ENCODE peak calls at places on chromosomes 3 and 15, in four cellular contexts. One of them, this sample, is unnamed.

GRCh38 chr3:134072881-134073582 is 43.3 kb upstream of the SLCO2A1 start:
- DNase-seq in K562: no peak
- DNase-seq in H1: no peak
- DNase-seq in GM12878: no peak
- DNase-seq in this sample: no peak

GRCh38 chr3:115113367-115113766 is 33.7 kb downstream of the ZBTB20 start:
- DNase-seq in H1: no peak
- DNase-seq in K562: no peak
- DNase-seq in GM12878: no peak
- DNase-seq in this sample: no peak

GRCh38 chr3:111252795-111253194 is 181.2 kb downstream of the NECTIN3 start:
- DNase-seq in K562: no peak
- DNase-seq in GM12878: no peak
- DNase-seq in H1: no peak
- DNase-seq in this sample: no peak

GRCh38 chr15:55737373-55737772 is 5.6 kb downstream of the PRTG start:
- DNase-seq in H1: no peak
- DNase-seq in K562: peak; percentile 12
- DNase-seq in GM12878: no peak
- DNase-seq in this sample: no peak

GRCh38 chr3:153785901-153786300 is 335.3 kb upstream of the ARHGEF26 start:
- DNase-seq in H1: no peak
- DNase-seq in GM12878: no peak
- DNase-seq in K562: no peak
- DNase-seq in this sample: no peak

GRCh38 chr3:167480748-167481147 is 6.9 kb upstream of the SERPINI2 start:
- DNase-seq in K562: no peak
- DNase-seq in H1: no peak
- DNase-seq in GM12878: no peak
- DNase-seq in this sample: no peak

GRCh38 chr3:178152010-178152409 is 384.2 kb upstream of the KCNMB2 start:
- DNase-seq in K562: no peak
- DNase-seq in GM12878: no peak
- DNase-seq in H1: no peak
- DNase-seq in this sample: no peak

GRCh38 chr3:180996415-180996932 is 6.9 kb upstream of the DNAJC19 start:
- DNase-seq in H1: no peak
- DNase-seq in GM12878: no peak
- DNase-seq in K562: no peak
- DNase-seq in this sample: no peak

GRCh38 chr3:138803006-138803653 is 31.6 kb downstream of the PIK3CB start:
- DNase-seq in K562: no peak
- DNase-seq in H1: no peak
- DNase-seq in GM12878: no peak
- DNase-seq in this sample: no peak

GRCh38 chr15:62648954-62649353 is 393.6 kb upstream of the TPM1 start:
- DNase-seq in K562: peak; percentile 18
- DNase-seq in H1: no peak
- DNase-seq in GM12878: peak; percentile 35
- DNase-seq in this sample: peak; percentile 18

GRCh38 chr3:139774570-139775302 is 97.0 kb upstream of the NMNAT3 start:
- DNase-seq in K562: no peak
- DNase-seq in H1: peak; percentile 54
- DNase-seq in GM12878: no peak
- DNase-seq in this sample: no peak

GRCh38 chr3:46896386-46896785 is 18.9 kb downstream of the PTH1R start:
- DNase-seq in GM12878: no peak
- DNase-seq in H1: no peak
- DNase-seq in K562: no peak
- DNase-seq in this sample: no peak

GRCh38 chr15:48984811-48985352 is 21.2 kb upstream of the SHC4 start:
- DNase-seq in K562: no peak
- DNase-seq in H1: no peak
- DNase-seq in GM12878: no peak
- DNase-seq in this sample: no peak

GRCh38 chr3:187594272-187594671 is 75.9 kb downstream of the SST start:
- DNase-seq in H1: no peak
- DNase-seq in GM12878: no peak
- DNase-seq in K562: no peak
- DNase-seq in this sample: no peak

GRCh38 chr3:148360046-148360445 is 337.7 kb upstream of the AGTR1 start:
- DNase-seq in K562: no peak
- DNase-seq in H1: no peak
- DNase-seq in GM12878: no peak
- DNase-seq in this sample: no peak

GRCh38 chr3:27978440-27978839 is 256.3 kb upstream of the EOMES start:
- DNase-seq in GM12878: no peak
- DNase-seq in K562: no peak
- DNase-seq in H1: no peak
- DNase-seq in this sample: no peak

GRCh38 chr3:99532246-99532645 is 106.1 kb upstream of the COL8A1 start:
- DNase-seq in H1: peak; percentile 73
- DNase-seq in GM12878: no peak
- DNase-seq in K562: peak; percentile 37
- DNase-seq in this sample: peak; percentile 31

GRCh38 chr3:178916223-178916622 is 155.4 kb downstream of the ZMAT3 start:
- DNase-seq in K562: no peak
- DNase-seq in GM12878: no peak
- DNase-seq in H1: no peak
- DNase-seq in this sample: no peak

GRCh38 chr3:123870033-123870432 is 14.1 kb downstream of the MYLK start:
- DNase-seq in GM12878: no peak
- DNase-seq in K562: no peak
- DNase-seq in H1: no peak
- DNase-seq in this sample: no peak

GRCh38 chr3:178325330-178325729 is 210.9 kb upstream of the KCNMB2 start:
- DNase-seq in K562: no peak
- DNase-seq in H1: no peak
- DNase-seq in GM12878: no peak
- DNase-seq in this sample: no peak

GRCh38 chr3:150663461-150663860 is 40.3 kb downstream of the ERICH6 start:
- DNase-seq in H1: no peak
- DNase-seq in K562: no peak
- DNase-seq in GM12878: no peak
- DNase-seq in this sample: no peak

GRCh38 chr15:75923756-75924155 is 20.1 kb downstream of the FBXO22 start:
- DNase-seq in H1: no peak
- DNase-seq in K562: no peak
- DNase-seq in GM12878: no peak
- DNase-seq in this sample: no peak

GRCh38 chr15:72358532-72359180 is 17.2 kb downstream of the HEXA start:
- DNase-seq in H1: no peak
- DNase-seq in GM12878: no peak
- DNase-seq in K562: peak; percentile 28
- DNase-seq in this sample: no peak

GRCh38 chr3:44077267-44077666 is 164.4 kb upstream of the TOPAZ1 start:
- DNase-seq in H1: no peak
- DNase-seq in GM12878: no peak
- DNase-seq in K562: no peak
- DNase-seq in this sample: no peak

DNA sequence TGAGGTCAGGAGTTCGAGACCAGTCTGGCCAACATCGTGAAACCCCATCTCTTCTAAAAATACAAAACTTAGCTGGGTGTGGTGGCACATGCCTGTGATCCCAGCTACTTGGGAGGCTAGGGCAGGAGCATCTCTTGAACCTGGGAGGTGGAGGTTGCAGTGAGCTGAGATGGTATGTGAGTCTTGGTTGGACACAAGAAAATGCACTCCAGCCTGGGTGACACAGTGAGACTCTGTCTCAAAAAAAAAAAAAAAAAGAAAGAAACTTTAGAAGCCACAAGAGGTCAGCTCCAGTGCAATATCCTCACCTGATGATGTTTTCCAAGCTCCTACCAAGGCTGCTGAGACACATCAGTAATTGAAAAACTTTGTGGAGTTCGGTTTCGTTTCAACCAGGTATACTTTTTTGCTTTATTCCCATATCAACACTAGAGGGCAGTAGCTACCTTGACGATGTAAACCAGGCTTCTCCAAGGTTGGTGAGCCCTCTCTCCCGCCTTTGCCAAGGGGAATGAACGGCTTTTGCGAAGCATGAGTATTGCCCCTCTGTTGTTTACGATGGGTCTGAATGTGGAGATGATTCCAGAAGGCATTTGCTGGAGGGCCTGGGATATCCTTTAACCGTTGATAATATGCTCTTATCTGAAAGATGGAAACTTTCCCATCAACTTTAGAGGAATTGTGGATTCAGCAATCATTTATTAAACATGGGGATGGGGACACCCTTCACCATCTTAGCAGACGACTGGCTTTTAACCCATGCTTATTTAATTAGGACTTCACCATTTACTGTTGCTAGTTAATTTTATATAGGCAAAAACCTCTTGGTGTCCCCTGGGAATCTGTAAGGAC is 202.8 kb downstream of the SV2B start:
- DNase-seq in H1: peak; percentile 52
- DNase-seq in K562: peak; percentile 57
- DNase-seq in GM12878: peak; percentile 17
- DNase-seq in this sample: peak; percentile 51
- TF ChIP-seq SRF in H1: no peak
- TF ChIP-seq SRF in K562: no peak
- TF ChIP-seq SRF in GM12878: no peak
- TF ChIP-seq SRF in this sample: no peak

DNA sequence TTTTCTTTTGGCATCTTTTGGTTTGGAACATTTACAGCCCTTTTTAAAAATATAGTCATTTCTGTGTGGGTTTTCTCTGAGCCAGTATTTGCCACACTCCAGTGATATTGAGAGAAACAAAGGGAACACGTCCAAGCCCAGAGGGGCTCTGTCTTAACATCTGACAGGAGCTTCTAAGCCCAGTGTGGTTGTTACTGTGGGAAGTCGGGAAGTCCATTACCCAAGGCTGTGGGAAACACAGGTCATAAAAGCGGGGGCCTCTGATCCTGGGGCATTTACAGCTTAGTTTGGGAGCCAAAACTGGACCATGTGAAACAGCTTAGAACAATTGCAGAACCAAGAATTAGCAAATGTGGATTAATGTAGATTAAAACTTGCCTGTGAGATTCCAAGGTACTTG is 123.0 kb downstream of the PTPRG start:
- DNase-seq in H1: no peak
- DNase-seq in GM12878: no peak
- DNase-seq in K562: no peak
- DNase-seq in this sample: no peak
- TF ChIP-seq SIN3A in H1: no peak
- TF ChIP-seq SIN3A in GM12878: no peak
- TF ChIP-seq SIN3A in K562: no peak
- TF ChIP-seq SIN3A in this sample: no peak

DNA sequence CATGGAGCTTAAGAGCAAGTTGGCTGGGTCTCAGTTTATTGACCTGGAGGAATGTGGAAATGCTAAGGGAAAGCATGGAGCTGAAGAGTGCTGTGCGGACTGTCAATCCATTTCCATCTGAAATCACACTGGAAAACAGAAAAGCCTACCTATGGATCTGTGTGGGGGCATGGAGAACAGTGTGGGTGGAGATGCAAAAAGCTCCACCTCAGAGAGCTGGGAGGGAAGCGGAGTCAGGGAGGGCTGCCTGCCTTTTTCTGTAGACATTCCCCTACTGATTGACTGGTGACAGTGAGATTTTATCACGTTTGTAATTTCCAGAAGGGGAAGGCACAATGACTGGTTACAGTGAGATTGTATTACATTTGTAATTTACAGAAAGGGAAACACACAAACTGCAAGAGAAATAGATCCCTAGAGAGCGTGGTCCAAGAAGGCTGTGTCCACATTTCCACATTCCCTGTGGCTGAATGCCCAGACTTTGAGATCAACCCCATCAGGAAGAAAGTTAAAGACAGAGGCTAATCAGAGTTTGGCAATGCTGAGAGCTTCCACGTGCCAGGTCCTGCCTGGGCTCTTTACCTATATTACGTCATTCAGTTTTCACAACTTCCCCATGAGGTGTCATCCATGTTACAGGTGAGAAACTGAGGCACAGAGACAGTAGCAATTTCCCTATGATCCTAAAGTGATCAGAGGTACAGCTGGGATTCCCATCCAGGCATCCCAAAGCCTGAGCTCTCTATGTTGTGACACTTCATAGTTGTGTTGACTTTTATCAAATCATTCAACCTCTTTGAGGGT is 67.7 kb upstream of the NSMCE3 start:
- DNase-seq in H1: no peak
- DNase-seq in K562: no peak
- DNase-seq in GM12878: no peak
- DNase-seq in this sample: no peak
- TF ChIP-seq EGR1 in H1: no peak
- TF ChIP-seq EGR1 in K562: no peak
- TF ChIP-seq EGR1 in GM12878: no peak
- TF ChIP-seq EGR1 in this sample: no peak

GRCh38 chr15:78640840-78641733 is at the start of gene CHRNB4:
- DNase-seq in GM12878: no peak
- DNase-seq in K562: peak; percentile 45
- DNase-seq in H1: peak; percentile 96
- DNase-seq in this sample: no peak
- TF ChIP-seq SRF in GM12878: no peak
- TF ChIP-seq SRF in K562: no peak
- TF ChIP-seq SRF in H1: no peak
- TF ChIP-seq SRF in this sample: no peak

DNA sequence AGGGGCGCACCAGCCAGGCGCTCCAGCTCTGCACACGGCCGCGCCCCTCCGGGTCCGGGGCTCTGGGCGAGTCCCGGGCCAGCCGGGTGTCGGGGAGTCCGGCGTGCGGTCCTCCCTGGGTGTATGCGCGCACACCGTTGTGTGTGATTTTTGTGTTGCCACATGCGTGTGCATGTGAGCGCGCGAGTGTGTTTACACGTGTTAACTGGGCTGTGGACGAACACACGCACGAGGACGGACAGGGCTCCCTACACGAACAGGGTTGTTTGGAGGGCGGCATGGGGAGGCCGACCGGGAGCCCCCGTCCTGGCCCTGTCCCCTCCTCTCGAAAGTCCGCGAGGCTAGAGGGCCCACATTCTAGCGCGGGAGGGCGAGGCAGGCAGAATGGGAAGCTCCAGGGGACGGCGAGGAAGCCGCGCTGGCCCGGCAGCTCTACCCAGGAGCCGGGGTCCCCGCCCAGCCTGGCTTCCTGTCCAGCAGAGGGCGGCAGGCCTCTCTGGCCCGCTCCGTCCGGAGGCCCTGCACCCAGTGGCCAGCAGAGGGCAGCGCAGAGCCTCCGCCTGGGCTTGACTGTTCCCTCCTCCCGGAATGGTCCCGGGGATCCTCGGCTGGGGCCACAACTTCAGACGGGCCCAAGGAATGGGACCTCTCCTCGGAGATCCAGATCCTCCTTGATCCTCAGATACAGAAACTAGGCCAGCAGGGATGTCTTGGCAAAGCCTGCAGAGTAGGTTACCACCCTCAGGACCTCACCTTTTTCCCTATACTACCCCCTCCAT is 611 bp upstream of the LINGO1 start:
- DNase-seq in K562: peak; percentile 92
- DNase-seq in GM12878: no peak
- DNase-seq in H1: peak; percentile 99
- DNase-seq in this sample: peak; percentile 74
- TF ChIP-seq SIN3A in K562: no peak
- TF ChIP-seq SIN3A in GM12878: no peak
- TF ChIP-seq SIN3A in H1: no peak
- TF ChIP-seq SIN3A in this sample: no peak

GRCh38 chr3:40317061-40317676 is 7.7 kb downstream of the EIF1B start:
- DNase-seq in K562: peak; percentile 81
- DNase-seq in GM12878: no peak
- DNase-seq in H1: no peak
- DNase-seq in this sample: peak; percentile 60
- TF ChIP-seq EGR1 in K562: no peak
- TF ChIP-seq EGR1 in GM12878: no peak
- TF ChIP-seq EGR1 in H1: no peak
- TF ChIP-seq EGR1 in this sample: no peak

This sample was measured in HCT116.